ENCODE peak calls at places on chromosomes 5 and 9, in five cellular contexts. D, P, N, S and L are unnamed samples.

GRCh38 chr5:171123417-171123816 is 185.6 kb upstream of the TLX3 start:
- DNase-seq in P (no peak), N (no peak), D (no peak), S (no peak), L (no peak)

GRCh38 chr5:161230222-161230621 is 316.3 kb downstream of the GABRB2 start:
- DNase-seq in N (peak; percentile 87), P (no peak), S (no peak), D (no peak), L (no peak)

GRCh38 chr5:1687301-1687970 is 112.2 kb downstream of the MRPL36 start:
- DNase-seq in P (no peak), D (no peak), S (no peak), N (no peak), L (no peak)

GRCh38 chr9:69221036-69221435 is 47.0 kb downstream of the TJP2 start:
- DNase-seq in S (no peak), P (no peak), D (no peak), N (no peak), L (no peak)

GRCh38 chr5:148697177-148697820 is 43.0 kb upstream of the HTR4 start:
- DNase-seq in P (peak; percentile 36), D (no peak), S (no peak), N (no peak), L (no peak)

GRCh38 chr9:114501786-114502682 is 3.2 kb downstream of the WHRN start:
- DNase-seq in D (no peak), N (peak; percentile 65), S (peak; percentile 34), P (peak; percentile 74), L (no peak)

GRCh38 chr9:131500377-131500776 is 2.3 kb upstream of the POMT1 start:
- DNase-seq in S (no peak), D (no peak), P (peak; percentile 47), N (no peak), L (peak; percentile 64)

GRCh38 chr5:18281947-18282557 is 647.8 kb downstream of the TAF11L14 start:
- DNase-seq in S (no peak), P (peak; percentile 64), D (no peak), N (peak; percentile 47), L (no peak)

GRCh38 chr9:129403743-129404620 is 216.9 kb downstream of the C9orf50 start:
- DNase-seq in P (no peak), D (no peak), N (no peak), S (no peak), L (no peak)

GRCh38 chr5:127695336-127695735 is 7.9 kb upstream of the CCDC192 start:
- DNase-seq in S (no peak), P (peak; percentile 23), N (no peak), D (no peak), L (no peak)

GRCh38 chr9:114911167-114911821 is 19.1 kb downstream of the TNFSF8 start:
- DNase-seq in P (peak; percentile 64), N (peak; percentile 43), S (no peak), D (no peak), L (no peak)